ENCODE peak calls at places on chromosomes 2 and 18, in four cellular contexts. One of them, this sample, is unnamed.

GRCh38 chr18:56770873-56771272 is 119.7 kb downstream of the WDR7 start:
- DNase-seq in right lobe of liver: no peak
- DNase-seq in WERI-Rb-1: no peak
- DNase-seq in neural progenitor cell: no peak
- DNase-seq in this sample: no peak

GRCh38 chr2:1680222-1681016 is 63.9 kb downstream of the PXDN start:
- DNase-seq in right lobe of liver: no peak
- DNase-seq in WERI-Rb-1: no peak
- DNase-seq in neural progenitor cell: no peak
- DNase-seq in this sample: no peak

GRCh38 chr2:170204561-170204960 is 26.6 kb downstream of the MYO3B start:
- DNase-seq in right lobe of liver: no peak
- DNase-seq in WERI-Rb-1: no peak
- DNase-seq in neural progenitor cell: no peak
- DNase-seq in this sample: no peak

GRCh38 chr18:62928316-62928715 is 213.0 kb downstream of the PHLPP1 start:
- DNase-seq in right lobe of liver: no peak
- DNase-seq in WERI-Rb-1: no peak
- DNase-seq in neural progenitor cell: no peak
- DNase-seq in this sample: no peak

GRCh38 chr18:777021-777420 is 35.0 kb downstream of the YES1 start:
- DNase-seq in right lobe of liver: no peak
- DNase-seq in WERI-Rb-1: no peak
- DNase-seq in neural progenitor cell: no peak
- DNase-seq in this sample: no peak

GRCh38 chr2:115297056-115297455 is 854.6 kb downstream of the DPP10 start:
- DNase-seq in right lobe of liver: no peak
- DNase-seq in WERI-Rb-1: no peak
- DNase-seq in neural progenitor cell: no peak
- DNase-seq in this sample: no peak

GRCh38 chr2:109392140-109392539 is 221.6 kb downstream of the SEPTIN10 start:
- DNase-seq in right lobe of liver: no peak
- DNase-seq in WERI-Rb-1: no peak
- DNase-seq in neural progenitor cell: no peak
- DNase-seq in this sample: no peak

GRCh38 chr2:84939426-84940087 is 31.4 kb upstream of the KCMF1 start:
- DNase-seq in right lobe of liver: no peak
- DNase-seq in WERI-Rb-1: no peak
- DNase-seq in neural progenitor cell: no peak
- DNase-seq in this sample: no peak

GRCh38 chr2:114123925-114124324 is 234.0 kb downstream of the ACTR3 start:
- DNase-seq in right lobe of liver: no peak
- DNase-seq in WERI-Rb-1: no peak
- DNase-seq in neural progenitor cell: no peak
- DNase-seq in this sample: no peak

GRCh38 chr2:86020984-86021383 is 84.7 kb downstream of the POLR1A start:
- DNase-seq in right lobe of liver: no peak
- DNase-seq in WERI-Rb-1: no peak
- DNase-seq in neural progenitor cell: no peak
- DNase-seq in this sample: no peak

GRCh38 chr2:226443112-226443511 is 356.5 kb downstream of the IRS1 start:
- DNase-seq in right lobe of liver: no peak
- DNase-seq in WERI-Rb-1: no peak
- DNase-seq in neural progenitor cell: no peak
- DNase-seq in this sample: no peak

GRCh38 chr2:206154197-206154596 is 5.0 kb downstream of the NDUFS1 start:
- DNase-seq in right lobe of liver: no peak
- DNase-seq in WERI-Rb-1: no peak
- DNase-seq in neural progenitor cell: peak
- DNase-seq in this sample: no peak

GRCh38 chr2:187499941-187500532 is 52.0 kb upstream of the CALCRL start:
- DNase-seq in right lobe of liver: no peak
- DNase-seq in WERI-Rb-1: peak
- DNase-seq in neural progenitor cell: peak
- DNase-seq in this sample: peak

GRCh38 chr18:49597556-49597955 is 35.7 kb downstream of the LIPG start:
- DNase-seq in right lobe of liver: no peak
- DNase-seq in WERI-Rb-1: peak
- DNase-seq in neural progenitor cell: no peak
- DNase-seq in this sample: no peak

GRCh38 chr2:40363631-40364030 is 88.3 kb downstream of the SLC8A1 start:
- DNase-seq in right lobe of liver: no peak
- DNase-seq in WERI-Rb-1: no peak
- DNase-seq in neural progenitor cell: no peak
- DNase-seq in this sample: no peak

GRCh38 chr2:110874565-110875383 is 142.4 kb downstream of the ACOXL start:
- DNase-seq in right lobe of liver: no peak
- DNase-seq in WERI-Rb-1: no peak
- DNase-seq in neural progenitor cell: no peak
- DNase-seq in this sample: peak

GRCh38 chr18:48569915-48570264 is 31.1 kb downstream of the CTIF start:
- DNase-seq in right lobe of liver: no peak
- DNase-seq in WERI-Rb-1: no peak
- DNase-seq in neural progenitor cell: no peak
- DNase-seq in this sample: no peak

GRCh38 chr2:100957971-100958653 is 44.0 kb upstream of the RPL31 start:
- DNase-seq in right lobe of liver: no peak
- DNase-seq in WERI-Rb-1: no peak
- DNase-seq in neural progenitor cell: no peak
- DNase-seq in this sample: peak

GRCh38 chr18:22171263-22171838 is 2.0 kb downstream of the GATA6 start:
- DNase-seq in right lobe of liver: no peak
- DNase-seq in WERI-Rb-1: no peak
- DNase-seq in neural progenitor cell: peak
- DNase-seq in this sample: no peak

GRCh38 chr2:168748461-168748860 is 54.0 kb upstream of the NOSTRIN start:
- DNase-seq in right lobe of liver: no peak
- DNase-seq in WERI-Rb-1: no peak
- DNase-seq in neural progenitor cell: no peak
- DNase-seq in this sample: no peak

GRCh38 chr2:165010556-165010955 is 55.2 kb upstream of the SLC38A11 start:
- DNase-seq in right lobe of liver: no peak
- DNase-seq in WERI-Rb-1: no peak
- DNase-seq in neural progenitor cell: no peak
- DNase-seq in this sample: no peak

GRCh38 chr2:159010340-159010739 is 41.9 kb downstream of the TANC1 start:
- DNase-seq in right lobe of liver: no peak
- DNase-seq in WERI-Rb-1: peak
- DNase-seq in neural progenitor cell: no peak
- DNase-seq in this sample: no peak

GRCh38 chr2:130808482-130809268 is 28.0 kb upstream of the ARHGEF4 start:
- DNase-seq in right lobe of liver: no peak
- DNase-seq in WERI-Rb-1: no peak
- DNase-seq in neural progenitor cell: no peak
- DNase-seq in this sample: no peak

GRCh38 chr2:233418761-233419625 is 64.7 kb downstream of the DGKD start:
- DNase-seq in right lobe of liver: no peak
- DNase-seq in WERI-Rb-1: no peak
- DNase-seq in neural progenitor cell: no peak
- DNase-seq in this sample: no peak

GRCh38 chr2:33033524-33034150 is 86.9 kb downstream of the LTBP1 start:
- DNase-seq in right lobe of liver: no peak
- DNase-seq in WERI-Rb-1: peak
- DNase-seq in neural progenitor cell: peak
- DNase-seq in this sample: no peak

GRCh38 chr2:28423856-28424605 is 31.4 kb downstream of the FOSL2 start:
- DNase-seq in right lobe of liver: no peak
- DNase-seq in WERI-Rb-1: no peak
- DNase-seq in neural progenitor cell: no peak
- DNase-seq in this sample: peak
- H3K27ac ChIP-seq in right lobe of liver: peak
- H3K27ac ChIP-seq in WERI-Rb-1: no peak
- H3K27ac ChIP-seq in neural progenitor cell: no peak
- H3K27ac ChIP-seq in this sample: peak

GRCh38 chr2:181178130-181178529 is 197.7 kb downstream of the UBE2E3 start:
- DNase-seq in right lobe of liver: no peak
- DNase-seq in WERI-Rb-1: no peak
- DNase-seq in neural progenitor cell: no peak
- DNase-seq in this sample: no peak
- H3K27ac ChIP-seq in right lobe of liver: no peak
- H3K27ac ChIP-seq in WERI-Rb-1: no peak
- H3K27ac ChIP-seq in neural progenitor cell: no peak
- H3K27ac ChIP-seq in this sample: no peak

GRCh38 chr2:17538844-17539554 is 1.5 kb upstream of the VSNL1 start:
- DNase-seq in right lobe of liver: peak
- DNase-seq in WERI-Rb-1: peak
- DNase-seq in neural progenitor cell: peak
- DNase-seq in this sample: peak

GRCh38 chr2:17539596-17539992 is 902 bp upstream of the VSNL1 start:
- DNase-seq in right lobe of liver: peak
- DNase-seq in WERI-Rb-1: peak
- DNase-seq in neural progenitor cell: peak
- DNase-seq in this sample: no peak

GRCh38 chr2:17533546-17533945 is 7.0 kb upstream of the VSNL1 start:
- DNase-seq in right lobe of liver: no peak
- DNase-seq in WERI-Rb-1: no peak
- DNase-seq in neural progenitor cell: no peak
- DNase-seq in this sample: no peak

GRCh38 chr2:17538022-17538843 is 2.3 kb upstream of the VSNL1 start:
- DNase-seq in right lobe of liver: peak
- DNase-seq in WERI-Rb-1: peak
- DNase-seq in neural progenitor cell: peak
- DNase-seq in this sample: no peak

GRCh38 chr2:17536416-17536815 is 4.1 kb upstream of the VSNL1 start:
- DNase-seq in right lobe of liver: no peak
- DNase-seq in WERI-Rb-1: no peak
- DNase-seq in neural progenitor cell: no peak
- DNase-seq in this sample: no peak
- H3K27ac ChIP-seq in right lobe of liver: no peak
- H3K27ac ChIP-seq in WERI-Rb-1: no peak
- H3K27ac ChIP-seq in neural progenitor cell: no peak
- H3K27ac ChIP-seq in this sample: no peak

DNA sequence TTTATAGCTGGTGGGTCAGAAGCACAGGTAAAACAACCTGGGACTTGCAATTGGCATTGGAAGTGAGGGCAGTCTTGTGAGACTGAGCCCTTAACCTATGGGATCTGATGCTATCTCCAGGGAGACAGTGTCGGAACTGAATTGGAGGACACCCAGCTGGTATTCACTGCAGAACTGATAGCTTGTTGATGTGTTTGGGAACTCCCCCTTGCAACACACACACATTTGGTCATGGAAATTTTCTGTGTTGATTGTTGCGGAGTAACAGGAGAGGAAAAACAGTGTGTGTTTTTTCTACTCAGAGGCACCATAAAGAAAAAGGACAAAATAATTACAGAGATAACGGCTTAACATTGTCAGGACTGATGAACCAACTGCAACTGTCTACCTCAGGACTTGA is 16.1 kb downstream of the TPGS2 start:
- DNase-seq in right lobe of liver: no peak
- DNase-seq in WERI-Rb-1: no peak
- DNase-seq in neural progenitor cell: no peak
- DNase-seq in this sample: no peak
- H3K27ac ChIP-seq in right lobe of liver: no peak
- H3K27ac ChIP-seq in WERI-Rb-1: no peak
- H3K27ac ChIP-seq in neural progenitor cell: no peak
- H3K27ac ChIP-seq in this sample: peak

GRCh38 chr2:96464651-96465050 is 40.5 kb downstream of the NEURL3 start:
- DNase-seq in right lobe of liver: no peak
- DNase-seq in WERI-Rb-1: peak
- DNase-seq in neural progenitor cell: no peak
- DNase-seq in this sample: no peak

GRCh38 chr2:96468904-96469303 is 36.3 kb downstream of the NEURL3 start:
- DNase-seq in right lobe of liver: no peak
- DNase-seq in WERI-Rb-1: no peak
- DNase-seq in neural progenitor cell: no peak
- DNase-seq in this sample: no peak

GRCh38 chr2:96463119-96463518 is 42.0 kb downstream of the NEURL3 start:
- DNase-seq in right lobe of liver: no peak
- DNase-seq in WERI-Rb-1: no peak
- DNase-seq in neural progenitor cell: no peak
- DNase-seq in this sample: no peak

DNA sequence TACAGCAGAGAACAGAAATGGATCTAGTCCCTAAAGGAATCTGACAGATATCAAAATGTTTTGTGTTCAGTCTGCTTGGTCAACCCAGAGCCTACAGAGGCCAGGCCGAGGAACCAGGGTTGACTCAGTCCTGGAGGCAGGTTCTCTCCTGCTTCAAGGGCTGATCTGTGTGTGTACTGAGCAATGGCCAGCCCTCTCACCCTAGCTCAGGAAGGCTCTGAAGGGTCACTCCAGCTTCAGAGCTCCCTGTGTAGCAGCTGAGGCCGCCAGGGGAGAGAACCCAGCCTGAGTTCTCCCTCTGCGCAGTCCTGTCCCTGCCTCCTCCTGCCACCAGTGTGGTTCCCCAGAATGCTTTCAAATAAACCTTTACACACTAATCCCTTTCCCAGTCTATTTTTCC is 41.1 kb downstream of the NEURL3 start:
- DNase-seq in right lobe of liver: no peak
- DNase-seq in WERI-Rb-1: no peak
- DNase-seq in neural progenitor cell: no peak
- DNase-seq in this sample: no peak
- H3K27ac ChIP-seq in right lobe of liver: no peak
- H3K27ac ChIP-seq in WERI-Rb-1: no peak
- H3K27ac ChIP-seq in neural progenitor cell: no peak
- H3K27ac ChIP-seq in this sample: no peak

GRCh38 chr2:69603146-69603743 is 40.3 kb downstream of the AAK1 start:
- DNase-seq in right lobe of liver: no peak
- DNase-seq in WERI-Rb-1: no peak
- DNase-seq in neural progenitor cell: no peak
- DNase-seq in this sample: no peak
- H3K27ac ChIP-seq in right lobe of liver: no peak
- H3K27ac ChIP-seq in WERI-Rb-1: no peak
- H3K27ac ChIP-seq in neural progenitor cell: no peak
- H3K27ac ChIP-seq in this sample: no peak

DNA sequence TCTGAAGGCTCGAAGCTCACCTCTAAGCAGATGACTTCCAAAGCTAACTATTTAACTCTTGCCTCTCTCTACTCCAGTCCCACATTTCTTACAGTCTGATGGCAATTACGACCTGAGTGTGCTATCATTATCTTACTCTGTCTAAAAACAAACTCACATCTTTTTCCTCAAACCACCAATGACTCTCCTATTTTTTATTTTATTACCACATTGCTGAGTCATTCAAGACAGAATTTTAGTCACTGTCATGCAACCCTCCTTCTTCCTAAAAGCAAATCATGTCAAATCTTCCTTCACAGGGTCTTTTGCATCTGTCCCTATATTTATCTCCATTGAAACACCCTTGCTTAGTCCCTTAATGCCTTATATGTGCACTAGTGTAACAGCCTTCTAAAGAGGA is 34.6 kb upstream of the C2orf15 start:
- DNase-seq in right lobe of liver: no peak
- DNase-seq in WERI-Rb-1: no peak
- DNase-seq in neural progenitor cell: no peak
- DNase-seq in this sample: no peak
- H3K27ac ChIP-seq in right lobe of liver: no peak
- H3K27ac ChIP-seq in WERI-Rb-1: no peak
- H3K27ac ChIP-seq in neural progenitor cell: no peak
- H3K27ac ChIP-seq in this sample: no peak